ENCODE peak calls at places on chromosomes 12 and 14, in eight cellular contexts. B is NCI-H460; W is psoas muscle; R is stimulated activated CD4-positive, alpha-beta T cell treated with anti-CD3 and anti-CD28 coated beads, Interleukin-12 subunit alpha, Interleukin-12 subunit beta, amount 100 ng/mL, for 24 hours; V is neuronal stem cell; O is choroid plexus epithelial cell; M is progenitor cell of endocrine pancreas; D is OCI-LY7. S is an unnamed sample.

GRCh38 chr12:116266631-116267349 is 10.7 kb downstream of the MED13L start:
- DNase-seq in B (no peak), W (no peak), R (no peak), V (no peak), O (peak), M (no peak), D (no peak), S (no peak)

GRCh38 chr12:129276408-129277042 is 423.2 kb downstream of the GLT1D1 start:
- DNase-seq in B (no peak), W (no peak), R (no peak), V (no peak), O (no peak), M (no peak), D (no peak), S (no peak)

GRCh38 chr14:94538070-94538740 is 23.0 kb upstream of the SERPINA4 start:
- DNase-seq in B (no peak), W (no peak), R (no peak), V (no peak), O (no peak), M (no peak), D (no peak), S (no peak)

GRCh38 chr14:54567634-54568561 is 970 bp downstream of the SAMD4A start:
- DNase-seq in B (no peak), W (peak), R (no peak), V (peak), O (peak), M (peak), D (peak), S (peak)

GRCh38 chr14:24734917-24735500 is 101.0 kb upstream of the GZMB start:
- DNase-seq in B (peak), W (no peak), R (no peak), V (peak), O (peak), M (peak), D (peak), S (no peak)

GRCh38 chr14:104238424-104239184 is 100.2 kb downstream of the KIF26A start:
- DNase-seq in B (no peak), W (no peak), R (no peak), V (no peak), O (no peak), M (no peak), D (no peak), S (no peak)

GRCh38 chr12:28681980-28682379 is 467.1 kb upstream of the FAR2 start:
- DNase-seq in B (no peak), W (no peak), R (no peak), V (no peak), O (no peak), M (no peak), D (no peak), S (no peak)

GRCh38 chr12:124641591-124641990 is 74.2 kb upstream of the NCOR2 start:
- DNase-seq in B (no peak), W (no peak), R (no peak), V (no peak), O (no peak), M (no peak), D (no peak), S (no peak)

GRCh38 chr12:50764861-50765324 is 992 bp downstream of the ATF1 start:
- DNase-seq in B (peak), W (no peak), R (peak), V (no peak), O (peak), M (peak), D (peak), S (peak)

GRCh38 chr12:11856971-11857370 is 207.5 kb downstream of the ETV6 start:
- DNase-seq in B (no peak), W (no peak), R (no peak), V (no peak), O (no peak), M (no peak), D (no peak), S (no peak)

GRCh38 chr12:92810370-92810769 is 107.6 kb downstream of the PLEKHG7 start:
- DNase-seq in B (no peak), W (no peak), R (no peak), V (no peak), O (no peak), M (no peak), D (peak), S (no peak)

GRCh38 chr12:115149279-115149678 is 465.3 kb upstream of the TBX3 start:
- DNase-seq in B (no peak), W (no peak), R (no peak), V (no peak), O (no peak), M (no peak), D (no peak), S (no peak)

GRCh38 chr12:50961708-50962107 is 9.4 kb downstream of the HIGD1C start:
- DNase-seq in B (no peak), W (no peak), R (no peak), V (no peak), O (peak), M (no peak), D (no peak), S (no peak)